ENCODE peak calls at places on chromosomes 3 and 15, in eight cellular contexts. B is A549, T is esophagus squamous epithelium, Z is thyroid gland, W is IMR-90, A is body of pancreas, S is adrenal gland, X is lower leg skin. H is an unnamed sample.

GRCh38 chr15:90394702-90395442 is 6.8 kb downstream of the IQGAP1 start:
- DNase-seq in S (no peak), T (no peak), W (no peak), B (no peak), X (no peak), Z (no peak), A (no peak), H (no peak)

GRCh38 chr15:94968133-94968532 is 736.8 kb downstream of the MCTP2 start:
- DNase-seq in B (no peak), S (peak), Z (no peak), A (no peak), W (no peak), X (no peak), T (no peak), H (no peak)

GRCh38 chr3:149407898-149408297 is 30.4 kb upstream of the TM4SF1 start:
- DNase-seq in T (no peak), Z (no peak), B (no peak), A (no peak), W (peak), X (no peak), S (no peak), H (no peak)

GRCh38 chr3:43181202-43181910 is 75.5 kb upstream of the POMGNT2 start:
- DNase-seq in T (no peak), B (no peak), Z (no peak), X (no peak), W (no peak), A (no peak), S (no peak), H (peak)

GRCh38 chr3:19105826-19106225 is 42.5 kb upstream of the KCNH8 start:
- DNase-seq in A (no peak), Z (no peak), X (no peak), B (no peak), S (no peak), T (no peak), W (no peak), H (no peak)

GRCh38 chr3:100665230-100665629 is 44.1 kb upstream of the TFG start:
- DNase-seq in B (no peak), A (no peak), W (no peak), X (no peak), S (no peak), T (no peak), Z (no peak), H (no peak)

GRCh38 chr3:140242818-140243276 is 307.9 kb downstream of the CLSTN2 start:
- DNase-seq in T (no peak), A (peak), W (no peak), B (no peak), S (no peak), X (no peak), Z (no peak), H (no peak)

GRCh38 chr15:45180201-45180600 is 7.6 kb downstream of the SHF start:
- DNase-seq in Z (no peak), X (no peak), S (no peak), T (no peak), B (no peak), W (no peak), A (no peak), H (no peak)

GRCh38 chr3:28556195-28556594 is 207.6 kb upstream of the AZI2 start:
- DNase-seq in S (no peak), B (no peak), T (no peak), W (no peak), Z (no peak), A (no peak), X (no peak), H (no peak)

GRCh38 chr3:10166213-10166604 is 1.5 kb downstream of the IRAK2 start:
- DNase-seq in S (no peak), T (no peak), W (no peak), B (no peak), A (no peak), Z (no peak), X (no peak), H (no peak)

GRCh38 chr3:43994594-43995077 is 247.1 kb upstream of the TOPAZ1 start:
- DNase-seq in Z (no peak), A (no peak), W (no peak), T (no peak), S (no peak), X (no peak), B (no peak), H (no peak)

GRCh38 chr3:120705851-120706582 is 24.0 kb upstream of the HGD start:
- DNase-seq in X (no peak), W (no peak), Z (no peak), T (no peak), S (peak), A (no peak), B (no peak), H (no peak)

GRCh38 chr15:33467816-33468163 is 157.0 kb downstream of the RYR3 start:
- DNase-seq in A (no peak), W (no peak), Z (no peak), T (no peak), X (no peak), B (no peak), S (no peak), H (no peak)

GRCh38 chr3:30553641-30554316 is 52.6 kb upstream of the TGFBR2 start:
- DNase-seq in X (no peak), S (no peak), T (no peak), Z (no peak), A (no peak), W (peak), B (peak), H (no peak)

GRCh38 chr15:78243491-78243941 is 9.2 kb upstream of the ACSBG1 start:
- DNase-seq in W (peak), A (peak), S (peak), T (no peak), Z (peak), B (no peak), X (no peak), H (peak)

GRCh38 chr3:132659000-132659369 is 624 bp downstream of the ACAD11 start:
- DNase-seq in Z (peak), B (no peak), X (peak), S (peak), T (no peak), W (no peak), A (no peak), H (no peak)

GRCh38 chr3:167350245-167350862 is 29.7 kb downstream of the ZBBX start:
- DNase-seq in B (peak), T (no peak), X (no peak), Z (no peak), S (no peak), W (no peak), A (no peak), H (no peak)

GRCh38 chr3:7682822-7683229 is 818.8 kb upstream of the LMCD1 start:
- DNase-seq in T (no peak), A (peak), Z (peak), B (no peak), X (peak), S (peak), W (peak), H (no peak)

DNA sequence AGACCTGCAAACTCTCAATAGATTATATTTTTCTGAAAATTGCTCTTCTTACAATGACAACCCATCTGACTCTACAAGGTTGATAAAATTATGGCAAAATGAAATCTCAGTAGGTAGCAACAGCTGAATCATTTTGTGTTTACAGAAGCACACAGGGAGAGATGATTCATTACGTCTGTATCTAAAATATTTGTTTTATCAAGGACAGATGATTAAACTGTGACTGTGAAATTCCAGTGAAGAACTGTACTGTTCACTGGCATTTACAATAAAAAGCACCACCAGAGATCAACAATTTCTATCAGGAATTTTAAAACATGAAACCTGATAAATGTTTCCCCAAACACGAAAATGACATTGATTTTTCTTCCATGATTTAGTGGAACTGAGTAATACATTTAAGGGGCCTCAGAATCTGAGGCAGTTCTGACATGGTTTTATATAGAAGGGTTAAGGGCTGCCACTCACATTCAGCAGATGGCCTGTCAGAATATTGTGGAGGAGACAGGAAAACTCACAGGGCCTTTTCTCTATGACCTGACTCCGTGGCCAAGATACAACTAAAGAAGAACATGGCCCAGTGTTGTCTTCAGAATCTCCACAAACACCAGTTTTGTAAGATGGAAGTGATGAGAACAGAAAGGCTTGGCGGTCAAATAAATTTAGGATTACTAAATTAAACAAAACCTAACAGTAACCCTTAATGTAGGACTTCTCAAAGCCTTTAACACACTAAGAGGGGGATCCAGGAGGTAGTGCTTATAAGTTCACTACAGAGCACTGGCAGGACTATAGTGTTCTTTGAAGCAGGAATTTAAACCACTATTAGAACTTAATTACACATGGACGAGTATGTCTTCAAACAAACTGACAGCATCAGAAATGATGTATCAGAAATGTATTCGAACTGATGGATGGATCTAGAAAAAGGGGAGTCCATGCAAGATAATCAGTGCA is 25.9 kb downstream of the RAD18 start:
- DNase-seq in W (peak), Z (no peak), B (peak), T (no peak), S (no peak), A (no peak), X (no peak), H (no peak)
- H3K4me3 ChIP-seq in W (no peak), Z (no peak), B (peak), T (no peak), S (no peak), A (no peak), X (no peak), H (no peak)

GRCh38 chr15:55993111-55993803 is at the start of gene NEDD4:
- DNase-seq in X (peak), S (peak), Z (peak), W (peak), B (peak), T (peak), A (peak), H (peak)
- TF ChIP-seq POLR2A in X (no peak), S (peak), Z (no peak), W (no peak), B (peak), T (no peak), A (peak), H (peak)

GRCh38 chr3:183487046-183487445 is 58.6 kb upstream of the MCF2L2 start:
- DNase-seq in T (no peak), A (no peak), X (no peak), Z (no peak), S (no peak), B (no peak), W (no peak), H (no peak)

GRCh38 chr3:183485585-183485984 is 57.2 kb upstream of the MCF2L2 start:
- DNase-seq in A (no peak), W (no peak), Z (no peak), X (no peak), T (no peak), S (no peak), B (no peak), H (no peak)

GRCh38 chr3:183485093-183485492 is 56.7 kb upstream of the MCF2L2 start:
- DNase-seq in B (no peak), Z (no peak), S (no peak), X (peak), W (no peak), T (no peak), A (no peak), H (peak)

GRCh38 chr3:183486472-183486871 is 58.1 kb upstream of the MCF2L2 start:
- DNase-seq in T (no peak), Z (no peak), X (peak), B (no peak), W (no peak), A (no peak), S (no peak), H (no peak)

DNA sequence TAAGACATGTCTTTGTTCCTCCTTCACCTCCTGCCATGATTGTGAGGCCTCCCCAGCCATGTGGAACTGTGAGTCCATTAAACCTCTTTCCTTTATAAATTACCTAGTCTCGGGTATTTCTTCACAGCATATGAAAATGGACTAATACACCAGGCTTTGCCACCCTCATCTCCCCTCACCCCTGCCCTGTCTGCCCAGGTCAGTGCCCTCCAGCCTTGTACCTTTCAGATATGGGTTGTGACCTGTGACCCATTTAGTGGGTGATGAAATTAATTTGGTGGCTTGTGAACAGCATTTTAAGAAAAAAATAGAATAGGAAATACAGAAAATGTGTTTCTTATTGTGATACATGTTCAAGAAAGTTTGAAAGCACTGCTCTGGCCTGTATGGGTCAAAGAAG is 56.3 kb upstream of the MCF2L2 start:
- DNase-seq in X (peak), B (no peak), W (no peak), A (no peak), Z (no peak), T (no peak), S (no peak), H (no peak)
- H3K4me3 ChIP-seq in X (no peak), B (no peak), W (no peak), A (no peak), Z (no peak), T (no peak), S (no peak), H (no peak)

GRCh38 chr15:93073465-93073952 is 15.5 kb downstream of the RGMA start:
- DNase-seq in T (no peak), B (no peak), X (no peak), W (no peak), S (no peak), A (peak), Z (peak), H (no peak)

GRCh38 chr15:93071469-93071891 is 17.5 kb downstream of the RGMA start:
- DNase-seq in B (no peak), S (no peak), A (no peak), Z (peak), T (no peak), W (no peak), X (no peak), H (no peak)

GRCh38 chr15:93070901-93071300 is 18.1 kb downstream of the RGMA start:
- DNase-seq in Z (no peak), T (no peak), A (no peak), W (no peak), S (no peak), B (no peak), X (no peak), H (no peak)

GRCh38 chr15:93072011-93072410 is 17.0 kb downstream of the RGMA start:
- DNase-seq in B (no peak), X (no peak), Z (peak), W (peak), A (no peak), T (no peak), S (no peak), H (no peak)

GRCh38 chr15:93072440-93073394 is 16.3 kb downstream of the RGMA start:
- DNase-seq in Z (peak), S (peak), X (peak), T (no peak), B (peak), W (peak), A (peak), H (peak)
- TF ChIP-seq POLR2A in Z (no peak), S (no peak), X (no peak), T (no peak), B (no peak), W (no peak), A (peak), H (peak)

DNA sequence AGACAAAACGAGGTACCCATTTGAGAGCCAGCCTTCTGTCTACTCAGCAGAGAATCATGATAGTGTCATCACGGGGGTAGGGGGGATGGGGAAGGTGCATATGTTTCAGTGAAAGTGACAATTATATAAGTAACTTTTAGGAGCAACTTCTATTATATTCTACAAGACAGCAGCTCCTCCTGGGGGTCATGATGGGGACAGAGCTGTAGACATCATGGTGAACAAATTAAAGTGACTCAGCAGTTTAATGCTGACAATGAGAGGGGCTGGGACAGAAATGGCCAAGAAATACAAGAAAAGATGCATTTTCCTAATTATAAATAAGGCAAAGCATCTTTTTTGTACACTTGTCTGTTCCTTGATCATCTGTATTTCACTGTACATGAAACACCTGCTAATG is 11.8 kb downstream of the CAPN3 start:
- DNase-seq in W (peak), T (no peak), B (peak), X (no peak), Z (no peak), S (no peak), A (no peak), H (no peak)
- H3K4me3 ChIP-seq in W (no peak), T (no peak), B (no peak), X (no peak), Z (no peak), S (no peak), A (no peak), H (no peak)

DNA sequence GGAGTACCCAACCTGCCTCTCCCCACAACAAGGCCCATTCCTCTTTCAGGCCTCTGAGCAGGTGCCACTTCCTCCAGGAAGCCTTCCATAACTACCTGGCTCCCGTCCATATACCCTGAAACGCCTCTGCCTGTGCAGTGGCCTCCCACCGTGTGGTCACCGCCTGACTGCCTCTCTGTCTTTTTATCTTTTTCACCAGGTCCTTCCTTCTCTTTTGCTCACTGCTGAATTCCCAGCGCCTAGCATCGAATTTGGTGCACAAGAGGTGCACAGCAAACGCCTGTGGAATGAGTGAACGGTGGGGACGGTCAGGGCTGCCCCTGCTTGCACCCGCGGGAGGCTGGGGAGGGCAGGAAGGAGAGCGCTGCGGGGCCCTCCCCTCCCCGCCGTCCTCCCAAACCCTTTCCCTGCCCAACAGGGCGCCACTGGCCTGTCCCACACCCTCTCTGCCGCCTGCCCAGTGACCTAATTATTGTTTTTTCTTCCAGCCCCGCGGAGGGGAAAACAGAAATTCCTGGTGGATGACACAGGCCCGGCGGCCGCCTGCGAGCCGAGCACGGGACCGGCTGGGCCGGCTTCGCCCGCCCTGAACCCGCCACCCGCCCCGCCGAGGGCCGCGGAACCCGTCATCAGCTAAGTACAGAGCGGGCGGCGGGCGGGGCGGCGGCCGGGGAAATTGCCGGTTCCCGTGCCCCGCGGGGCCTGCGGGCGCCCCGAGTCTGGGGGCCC is 140.1 kb downstream of the SMAD6 start:
- DNase-seq in A (peak), S (peak), X (peak), W (peak), B (peak), T (peak), Z (peak), H (peak)
- TF ChIP-seq POLR2A in A (peak), S (no peak), X (no peak), W (peak), B (peak), T (no peak), Z (peak), H (no peak)

GRCh38 chr3:39387411-39387975 is 4.3 kb downstream of the SLC25A38 start:
- DNase-seq in W (no peak), S (no peak), T (no peak), A (no peak), B (no peak), X (no peak), Z (no peak), H (no peak)

GRCh38 chr3:39386331-39386730 is 3.2 kb downstream of the SLC25A38 start:
- DNase-seq in T (no peak), W (no peak), S (no peak), A (no peak), X (no peak), Z (no peak), B (no peak), H (no peak)

GRCh38 chr3:39383913-39384664 is 919 bp downstream of the SLC25A38 start:
- DNase-seq in X (peak), T (no peak), A (peak), B (peak), W (peak), S (peak), Z (peak), H (peak)

GRCh38 chr3:39384665-39385000 is 1.5 kb downstream of the SLC25A38 start:
- DNase-seq in B (no peak), A (no peak), S (no peak), Z (no peak), T (no peak), X (no peak), W (no peak), H (no peak)

GRCh38 chr3:39385456-39386098 is 2.4 kb downstream of the SLC25A38 start:
- DNase-seq in W (no peak), X (no peak), S (no peak), T (no peak), B (no peak), Z (no peak), A (no peak), H (no peak)
- H3K4me3 ChIP-seq in W (no peak), X (no peak), S (no peak), T (no peak), B (no peak), Z (no peak), A (no peak), H (no peak)

GRCh38 chr15:31327674-31328424 is 1.2 kb downstream of the KLF13 start:
- DNase-seq in B (peak), A (peak), X (peak), S (peak), T (no peak), W (peak), Z (peak), H (peak)
- TF ChIP-seq POLR2A in B (no peak), A (peak), X (no peak), S (no peak), T (no peak), W (peak), Z (no peak), H (peak)

GRCh38 chr15:22845289-22845900 is 6.9 kb downstream of the NIPA2 start:
- DNase-seq in W (peak), Z (peak), X (no peak), B (no peak), A (no peak), T (no peak), S (peak), H (no peak)
- H3K4me3 ChIP-seq in W (no peak), Z (no peak), X (no peak), B (no peak), A (no peak), T (no peak), S (no peak), H (no peak)

H was measured in transverse colon.